ENCODE peak calls at places on chromosomes 11 and 22, in eight cellular contexts. R, U, H, T, W, O, F and Z are unnamed samples.

GRCh38 chr22:42202669-42203068 is 67.8 kb downstream of the TCF20 start:
- DNase-seq in R (no peak), U (no peak), H (peak), T (no peak), W (peak), O (no peak), F (peak), Z (peak)

GRCh38 chr11:130471731-130472433 is 23.4 kb downstream of the ADAMTS15 start:
- DNase-seq in R (no peak), U (no peak), H (no peak), T (no peak), W (no peak), O (no peak), F (no peak), Z (no peak)

GRCh38 chr11:119509969-119510401 is 87.0 kb upstream of the THY1 start:
- DNase-seq in R (no peak), U (peak), H (peak), T (peak), W (peak), O (peak), F (peak), Z (peak)

GRCh38 chr11:120133216-120134105 is 4.5 kb downstream of the TRIM29 start:
- DNase-seq in R (no peak), U (no peak), H (no peak), T (no peak), W (no peak), O (no peak), F (no peak), Z (peak)

GRCh38 chr22:46444390-46444854 is 93.0 kb downstream of the CELSR1 start:
- DNase-seq in R (no peak), U (no peak), H (no peak), T (no peak), W (no peak), O (no peak), F (no peak), Z (no peak)

GRCh38 chr11:128904872-128905344 is 13.8 kb downstream of the KCNJ5 start:
- DNase-seq in R (no peak), U (peak), H (no peak), T (peak), W (peak), O (peak), F (peak), Z (peak)

GRCh38 chr11:44379141-44380008 is 69.4 kb upstream of the ALX4 start:
- DNase-seq in R (no peak), U (no peak), H (no peak), T (no peak), W (no peak), O (no peak), F (no peak), Z (no peak)

GRCh38 chr22:47398921-47399790 is 636.7 kb downstream of the TBC1D22A start:
- DNase-seq in R (no peak), U (no peak), H (no peak), T (no peak), W (no peak), O (no peak), F (no peak), Z (no peak)

GRCh38 chr22:50621948-50622722 is 5.8 kb downstream of the ARSA start:
- DNase-seq in R (no peak), U (no peak), H (no peak), T (no peak), W (no peak), O (no peak), F (no peak), Z (no peak)

GRCh38 chr22:38467904-38468760 is at the start of gene KDELR3:
- DNase-seq in R (no peak), U (peak), H (peak), T (no peak), W (peak), O (peak), F (peak), Z (peak)

GRCh38 chr11:120964857-120965256 is 59.0 kb upstream of the TBCEL start:
- DNase-seq in R (no peak), U (no peak), H (peak), T (no peak), W (peak), O (no peak), F (peak), Z (no peak)

GRCh38 chr11:134837166-134837886 is 425.3 kb upstream of the B3GAT1 start:
- DNase-seq in R (no peak), U (no peak), H (no peak), T (no peak), W (no peak), O (no peak), F (no peak), Z (no peak)

GRCh38 chr22:36211237-36211881 is 9.8 kb upstream of the APOL4 start:
- DNase-seq in R (no peak), U (no peak), H (no peak), T (no peak), W (peak), O (no peak), F (peak), Z (no peak)

GRCh38 chr11:15742626-15743243 is 613.6 kb downstream of the SOX6 start:
- DNase-seq in R (no peak), U (no peak), H (no peak), T (no peak), W (peak), O (no peak), F (no peak), Z (peak)

GRCh38 chr11:9016916-9017642 is 13.3 kb upstream of the NRIP3 start:
- DNase-seq in R (no peak), U (no peak), H (no peak), T (no peak), W (peak), O (no peak), F (no peak), Z (no peak)

GRCh38 chr11:26572770-26573402 is 823 bp upstream of the MUC15 start:
- DNase-seq in R (no peak), U (no peak), H (no peak), T (no peak), W (no peak), O (no peak), F (no peak), Z (no peak)

GRCh38 chr11:118703563-118704106 is 24.2 kb upstream of the TREH start:
- DNase-seq in R (no peak), U (no peak), H (no peak), T (no peak), W (no peak), O (no peak), F (no peak), Z (no peak)

GRCh38 chr11:69370984-69371709 is 77.2 kb downstream of the MYEOV start:
- DNase-seq in R (no peak), U (no peak), H (no peak), T (no peak), W (no peak), O (no peak), F (no peak), Z (peak)

GRCh38 chr11:95415837-95416288 is 184.9 kb upstream of the SESN3 start:
- DNase-seq in R (no peak), U (no peak), H (no peak), T (no peak), W (no peak), O (no peak), F (no peak), Z (no peak)

GRCh38 chr11:12813371-12814225 is 139.4 kb downstream of the TEAD1 start:
- DNase-seq in R (no peak), U (peak), H (peak), T (no peak), W (peak), O (no peak), F (peak), Z (peak)

GRCh38 chr11:1877211-1878133 is 14.2 kb downstream of the PRR33 start:
- DNase-seq in R (no peak), U (peak), H (no peak), T (no peak), W (peak), O (no peak), F (no peak), Z (peak)

GRCh38 chr11:45473491-45473890 is 187.3 kb upstream of the SYT13 start:
- DNase-seq in R (peak), U (no peak), H (no peak), T (peak), W (no peak), O (no peak), F (no peak), Z (no peak)

GRCh38 chr11:122559734-122560382 is 95.7 kb upstream of the UBASH3B start:
- DNase-seq in R (peak), U (no peak), H (no peak), T (no peak), W (peak), O (no peak), F (no peak), Z (no peak)

GRCh38 chr22:45163074-45163416 is 680 bp upstream of the NUP50 start:
- DNase-seq in R (no peak), U (peak), H (no peak), T (peak), W (peak), O (no peak), F (peak), Z (peak)

GRCh38 chr22:40180403-40180802 is 2.7 kb downstream of the TNRC6B start:
- DNase-seq in R (no peak), U (no peak), H (no peak), T (no peak), W (no peak), O (no peak), F (no peak), Z (no peak)

GRCh38 chr11:6693342-6694228 is 10.4 kb upstream of the MRPL17 start:
- DNase-seq in R (no peak), U (peak), H (peak), T (no peak), W (peak), O (no peak), F (peak), Z (peak)

GRCh38 chr11:8841899-8842298 is 69.1 kb upstream of the AKIP1 start:
- DNase-seq in R (no peak), U (no peak), H (no peak), T (no peak), W (no peak), O (no peak), F (no peak), Z (no peak)

GRCh38 chr11:124892750-124893454 is 4.8 kb downstream of the ROBO4 start:
- DNase-seq in R (no peak), U (no peak), H (no peak), T (no peak), W (no peak), O (no peak), F (no peak), Z (peak)

GRCh38 chr11:27266125-27266524 is 96.9 kb downstream of the CCDC34 start:
- DNase-seq in R (no peak), U (no peak), H (no peak), T (no peak), W (no peak), O (no peak), F (peak), Z (no peak)

GRCh38 chr11:1209371-1210057 is 13.4 kb upstream of the MUC5B start:
- DNase-seq in R (no peak), U (peak), H (no peak), T (no peak), W (no peak), O (no peak), F (no peak), Z (no peak)

GRCh38 chr11:4059424-4059823 is 35.2 kb upstream of the RRM1 start:
- DNase-seq in R (no peak), U (no peak), H (no peak), T (no peak), W (no peak), O (no peak), F (no peak), Z (no peak)

GRCh38 chr11:47342036-47342803 is 10.3 kb downstream of the MYBPC3 start:
- DNase-seq in R (no peak), U (no peak), H (no peak), T (no peak), W (no peak), O (no peak), F (no peak), Z (no peak)

GRCh38 chr11:78196661-78197091 is 8.0 kb downstream of the USP35 start:
- DNase-seq in R (no peak), U (no peak), H (no peak), T (no peak), W (no peak), O (no peak), F (no peak), Z (no peak)

GRCh38 chr11:45208135-45208534 is 61.7 kb downstream of the PRDM11 start:
- DNase-seq in R (no peak), U (no peak), H (no peak), T (no peak), W (no peak), O (no peak), F (no peak), Z (no peak)